ENCODE peak calls at places on chromosomes 2 and 18, in nine cellular contexts. V is trophoblast cell; T is NCI-H2029 treated with DMSO at 0.1 percent for 48 hours; P is activated T-cell treated with anti-CD3 and anti-CD28 coated beads, Interleukin-2, amount 50 U/mL, for 4 hours; W is AG04450; X is activated naive CD4-positive, alpha-beta T cell; Y is NCI-H1105; O is GM23248; C is HFFc6. K is an unnamed sample.

GRCh38 chr18:50117876-50118275 is 77.1 kb downstream of the MYO5B start:
- DNase-seq in P (no peak), V (no peak), O (no peak), T (no peak), X (no peak), W (no peak), C (no peak), Y (no peak), K (no peak)

GRCh38 chr18:31648966-31649429 is 35.4 kb downstream of the B4GALT6 start:
- DNase-seq in V (peak; percentile 92), X (no peak), O (peak; percentile 78), Y (no peak), C (peak; percentile 7), T (no peak), W (no peak), P (no peak), K (no peak)

GRCh38 chr18:37578886-37579513 is 13.4 kb upstream of the CELF4 start:
- DNase-seq in T (no peak), V (no peak), P (no peak), W (no peak), Y (no peak), C (peak; percentile 45), O (peak; percentile 66), X (no peak), K (no peak)

GRCh38 chr2:186641807-186642321 is 52.0 kb upstream of the FAM171B start:
- DNase-seq in O (peak; percentile 87), X (no peak), W (peak; percentile 48), P (peak; percentile 6), C (peak; percentile 66), Y (peak; percentile 40), V (peak; percentile 49), T (peak; percentile 3), K (peak; percentile 1)

GRCh38 chr2:155975734-155976133 is 356.8 kb downstream of the NR4A2 start:
- DNase-seq in C (no peak), X (no peak), P (no peak), V (no peak), W (no peak), O (no peak), Y (no peak), T (no peak), K (no peak)

GRCh38 chr18:62182220-62182619 is 4.6 kb downstream of the PIGN start:
- DNase-seq in V (no peak), X (no peak), Y (no peak), P (no peak), C (no peak), W (no peak), O (no peak), T (no peak), K (no peak)

GRCh38 chr2:160294339-160294803 is 94.3 kb upstream of the ITGB6 start:
- DNase-seq in C (peak; percentile 84), Y (no peak), O (peak; percentile 90), T (no peak), V (peak; percentile 28), P (no peak), W (peak; percentile 59), X (no peak), K (no peak)

GRCh38 chr2:88114821-88115220 is 13.0 kb downstream of the FABP1 start:
- DNase-seq in Y (no peak), X (no peak), T (no peak), O (no peak), P (no peak), W (no peak), C (no peak), V (no peak), K (no peak)

GRCh38 chr18:7808054-7808453 is 240.9 kb downstream of the PTPRM start:
- DNase-seq in T (no peak), Y (no peak), X (no peak), C (no peak), O (no peak), V (no peak), P (no peak), W (no peak), K (no peak)

GRCh38 chr2:86193901-86194567 is 1.2 kb downstream of the IMMT start:
- DNase-seq in V (no peak), O (peak; percentile 57), W (no peak), C (no peak), Y (no peak), T (no peak), P (no peak), X (no peak), K (no peak)

GRCh38 chr2:62526531-62527381 is 20.8 kb upstream of the TMEM17 start:
- DNase-seq in C (no peak), Y (no peak), W (no peak), X (no peak), T (no peak), V (no peak), P (no peak), O (no peak), K (no peak)

K was measured in NCI-H510A.